ENCODE peak calls at places on chromosomes 5 and 9, in four cellular contexts. Q is CD8-positive, alpha-beta T cell; M is mucosa of descending colon; X is Panc1. K is an unnamed sample.

GRCh38 chr5:167348286-167348926 is 943.0 kb upstream of the WWC1 start:
- DNase-seq in Q (no peak), M (no peak), X (no peak), K (no peak)

GRCh38 chr9:17003576-17004240 is 131.1 kb upstream of the CNTLN start:
- DNase-seq in Q (no peak), M (no peak), X (no peak), K (no peak)

GRCh38 chr5:164747371-164747770 is 1242.0 kb downstream of the MAT2B start:
- DNase-seq in Q (no peak), M (no peak), X (no peak), K (no peak)

GRCh38 chr5:88727705-88728313 is 155.2 kb downstream of the MEF2C start:
- DNase-seq in Q (no peak), M (no peak), X (no peak), K (no peak)

GRCh38 chr5:8756498-8757084 is 789.3 kb downstream of the SEMA5A start:
- DNase-seq in Q (no peak), M (peak; percentile 60), X (peak; percentile 41), K (no peak)

GRCh38 chr5:54645888-54646284 is 128.3 kb downstream of the SNX18 start:
- DNase-seq in Q (no peak), M (no peak), X (no peak), K (no peak)

GRCh38 chr9:75907329-75907728 is 16.9 kb downstream of the PCSK5 start:
- DNase-seq in Q (no peak), M (no peak), X (no peak), K (no peak)

GRCh38 chr5:108661030-108661429 is 86.7 kb upstream of the FER start:
- DNase-seq in Q (no peak), M (no peak), X (no peak), K (no peak)

GRCh38 chr5:144979516-144980264 is 809.0 kb downstream of the KCTD16 start:
- DNase-seq in Q (no peak), M (no peak), X (no peak), K (no peak)

GRCh38 chr9:15144567-15145174 is 162.3 kb downstream of the TTC39B start:
- DNase-seq in Q (no peak), M (no peak), X (no peak), K (no peak)

GRCh38 chr9:69645488-69645887 is 26.7 kb downstream of the APBA1 start:
- DNase-seq in Q (no peak), M (peak; percentile 67), X (no peak), K (no peak)

GRCh38 chr9:88534456-88535225 is at the start of gene NXNL2:
- DNase-seq in Q (peak; percentile 7), M (peak; percentile 62), X (no peak), K (no peak)

GRCh38 chr9:86407022-86407421 is 52.8 kb upstream of the TUT7 start:
- DNase-seq in Q (no peak), M (no peak), X (no peak), K (no peak)

GRCh38 chr9:107710552-107710951 is 221.0 kb upstream of the KLF4 start:
- DNase-seq in Q (no peak), M (no peak), X (no peak), K (no peak)

GRCh38 chr5:165258188-165258855 is 1752.9 kb downstream of the MAT2B start:
- DNase-seq in Q (no peak), M (no peak), X (no peak), K (no peak)

GRCh38 chr5:53616939-53617549 is 56.6 kb downstream of the NDUFS4 start:
- DNase-seq in Q (no peak), M (no peak), X (no peak), K (no peak)

GRCh38 chr9:93092171-93092991 is 3.6 kb upstream of the CARD19 start:
- DNase-seq in Q (no peak), M (no peak), X (no peak), K (no peak)

GRCh38 chr5:132491368-132492364 is 1.1 kb upstream of the IRF1 start:
- DNase-seq in Q (no peak), M (peak; percentile 35), X (no peak), K (peak; percentile 36)

GRCh38 chr5:76403963-76404693 is 1.0 kb downstream of the IQGAP2 start:
- DNase-seq in Q (peak; percentile 59), M (peak; percentile 85), X (no peak), K (peak; percentile 68)

GRCh38 chr5:134029156-134029555 is 24.4 kb upstream of the VDAC1 start:
- DNase-seq in Q (no peak), M (no peak), X (no peak), K (no peak)

GRCh38 chr5:133691448-133691847 is 79.1 kb upstream of the FSTL4 start:
- DNase-seq in Q (no peak), M (no peak), X (no peak), K (no peak)

GRCh38 chr9:111928342-111928720 is 31.7 kb downstream of the UGCG start:
- DNase-seq in Q (no peak), M (no peak), X (no peak), K (no peak)

GRCh38 chr5:35898952-35899351 is 39.5 kb downstream of the CAPSL start:
- DNase-seq in Q (no peak), M (no peak), X (no peak), K (no peak)

GRCh38 chr9:22142681-22143080 is 133.6 kb upstream of the CDKN2B start:
- DNase-seq in Q (no peak), M (no peak), X (no peak), K (no peak)

GRCh38 chr5:122981846-122982245 is 54.7 kb downstream of the PPIC start:
- DNase-seq in Q (no peak), M (no peak), X (no peak), K (no peak)

GRCh38 chr9:113221800-113222481 is 597 bp downstream of the SLC31A1 start:
- DNase-seq in Q (no peak), M (peak; percentile 20), X (no peak), K (no peak)

GRCh38 chr9:34484678-34485077 is 26.1 kb downstream of the DNAI1 start:
- DNase-seq in Q (no peak), M (no peak), X (no peak), K (no peak)

GRCh38 chr9:21294325-21294724 is 10.8 kb downstream of the IFNA5 start:
- DNase-seq in Q (no peak), M (no peak), X (peak; percentile 42), K (no peak)

GRCh38 chr5:179930788-179931473 is 23.2 kb upstream of the TBC1D9B start:
- DNase-seq in Q (no peak), M (no peak), X (no peak), K (no peak)

GRCh38 chr5:78641060-78641474 is 7.5 kb downstream of the LHFPL2 start:
- DNase-seq in Q (no peak), M (no peak), X (no peak), K (no peak)

GRCh38 chr5:137342764-137343163 is 156.4 kb downstream of the SPOCK1 start:
- DNase-seq in Q (no peak), M (no peak), X (no peak), K (no peak)

GRCh38 chr5:66454186-66455078 is 141.8 kb upstream of the MAST4 start:
- DNase-seq in Q (no peak), M (no peak), X (no peak), K (no peak)

GRCh38 chr5:170182461-170182860 is 50.3 kb upstream of the C5orf58 start:
- DNase-seq in Q (no peak), M (no peak), X (no peak), K (no peak)

GRCh38 chr5:9126490-9126889 is 419.4 kb downstream of the SEMA5A start:
- DNase-seq in Q (no peak), M (no peak), X (no peak), K (no peak)

GRCh38 chr9:95058795-95059386 is 258.6 kb downstream of the FANCC start:
- DNase-seq in Q (no peak), M (peak; percentile 2), X (no peak), K (no peak)

GRCh38 chr9:95062601-95063065 is 254.9 kb downstream of the FANCC start:
- DNase-seq in Q (no peak), M (peak; percentile 0), X (no peak), K (no peak)

GRCh38 chr9:95061916-95062600 is 255.5 kb downstream of the FANCC start:
- DNase-seq in Q (no peak), M (peak; percentile 3), X (no peak), K (no peak)

GRCh38 chr9:95060246-95060645 is 257.3 kb downstream of the FANCC start:
- DNase-seq in Q (no peak), M (no peak), X (no peak), K (no peak)

DNA sequence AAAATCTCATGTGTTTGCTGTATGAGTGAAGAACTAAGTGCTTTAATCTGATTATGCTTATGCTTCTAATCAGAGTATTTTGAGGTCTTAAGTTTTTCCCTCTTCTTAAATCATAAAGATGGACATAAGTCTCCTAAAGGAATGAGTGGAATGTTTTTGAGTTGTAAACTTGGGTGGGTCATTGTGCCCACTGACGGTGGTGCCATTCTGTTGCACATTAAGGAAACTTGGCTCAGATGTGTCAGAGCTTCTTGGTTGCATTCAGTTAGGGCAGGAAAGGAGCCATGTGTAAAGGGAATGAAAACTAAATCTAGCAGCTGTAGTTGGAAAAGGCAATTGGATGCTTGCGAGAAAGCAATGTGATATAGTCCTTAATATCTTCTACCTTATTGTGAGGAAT is 256.6 kb downstream of the FANCC start:
- DNase-seq in Q (no peak), M (no peak), X (no peak), K (no peak)
- H3K36me3 ChIP-seq in Q (no peaks in the 10 kb centered on the region), M (no peaks in the 10 kb centered on the region), X (no peaks in the 10 kb centered on the region), K (no peaks in the 10 kb centered on the region)

GRCh38 chr9:132383462-132383883 is 23.2 kb downstream of the TTF1 start:
- DNase-seq in Q (no peak), M (no peak), X (no peak), K (no peak)
- H3K36me3 ChIP-seq in Q (peaks cover 31% of the 10 kb centered on the region), M (peaks cover 13% of the 10 kb centered on the region), X (no peaks in the 10 kb centered on the region), K (peaks cover 51% of the 10 kb centered on the region)

GRCh38 chr5:181566-181965 is 9.7 kb upstream of the LRRC14B start:
- DNase-seq in Q (no peak), M (no peak), X (no peak), K (peak; percentile 26)
- H3K36me3 ChIP-seq in Q (no peaks in the 10 kb centered on the region), M (no peaks in the 10 kb centered on the region), X (no peaks in the 10 kb centered on the region), K (no peaks in the 10 kb centered on the region)

DNA sequence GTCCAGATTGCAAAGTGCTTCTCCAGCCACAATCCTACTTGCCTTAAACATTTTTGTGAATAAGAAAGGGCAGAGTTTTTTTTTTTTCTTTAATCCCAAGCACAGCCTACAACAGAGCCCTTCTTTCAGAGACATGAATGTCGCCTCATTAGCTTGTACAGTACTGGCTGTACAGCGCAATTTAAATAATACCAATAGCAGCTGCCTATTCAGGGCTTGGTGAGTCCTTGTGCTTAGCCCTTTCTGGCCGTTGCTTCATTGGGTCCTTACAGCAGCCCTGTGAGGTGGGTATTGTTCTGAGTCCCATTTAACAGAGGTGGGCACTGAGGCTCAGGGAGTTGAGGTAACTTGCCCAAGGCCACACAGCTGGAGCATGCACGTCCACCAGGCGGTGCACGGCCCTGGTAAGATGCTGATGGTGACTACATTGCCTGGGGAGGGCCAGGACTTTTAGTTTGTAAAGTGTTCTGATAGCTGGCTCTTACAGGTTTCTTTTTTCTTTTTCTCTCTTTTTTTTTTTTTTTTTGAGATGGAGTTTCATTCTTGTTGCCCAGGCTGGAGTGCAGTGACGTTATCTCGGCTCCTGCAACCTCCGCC is 23.2 kb downstream of the NDST1 start:
- DNase-seq in Q (no peak), M (no peak), X (no peak), K (no peak)
- H3K36me3 ChIP-seq in Q (no peaks in the 10 kb centered on the region), M (no peaks in the 10 kb centered on the region), X (peaks cover 7% of the 10 kb centered on the region), K (no peaks in the 10 kb centered on the region)

K was measured in CD8-positive, alpha-beta memory T cell.